ENCODE peak calls at places on chromosomes 5 and 9, in six cellular contexts. S, B, V, A, E and D are unnamed samples.
A peak's percentile ranks its signal among the peaks of the same experiment; 100 is the strongest.

GRCh38 chr5:16726538-16726946 is 109.7 kb upstream of the RETREG1 start:
- DNase-seq in V (no peak), B (no peak), E (no peak), S (no peak), A (no peak), D (peak; percentile 28)

GRCh38 chr9:126956929-126957686 is 42.5 kb downstream of the RALGPS1 start:
- DNase-seq in E (peak; percentile 74), S (no peak), B (peak; percentile 20), V (no peak), A (peak; percentile 68), D (peak; percentile 81)

GRCh38 chr5:101686541-101686940 is 609.5 kb downstream of the SLCO4C1 start:
- DNase-seq in B (no peak), V (no peak), A (no peak), S (no peak), E (peak; percentile 70), D (no peak)

GRCh38 chr5:77366717-77367500 is 125.2 kb downstream of the WDR41 start:
- DNase-seq in A (no peak), V (no peak), B (no peak), S (no peak), E (peak; percentile 61), D (no peak)

GRCh38 chr5:5313081-5313736 is 109.3 kb upstream of the ICE1 start:
- DNase-seq in S (no peak), V (no peak), A (peak; percentile 33), E (no peak), B (no peak), D (peak; percentile 4)

GRCh38 chr5:159097461-159098284 is 2.0 kb downstream of the EBF1 start:
- DNase-seq in S (no peak), B (peak; percentile 23), E (peak; percentile 29), A (peak; percentile 63), V (peak; percentile 39), D (peak; percentile 25)

GRCh38 chr5:171272996-171273970 is 35.8 kb upstream of the TLX3 start:
- DNase-seq in S (peak; percentile 33), A (peak; percentile 16), E (peak; percentile 85), B (peak; percentile 3), V (peak; percentile 56), D (peak; percentile 40)

GRCh38 chr9:114799441-114799840 is 6.4 kb downstream of the TNFSF15 start:
- DNase-seq in A (peak; percentile 21), S (peak; percentile 17), B (peak; percentile 56), E (peak; percentile 89), V (peak; percentile 40), D (no peak)

GRCh38 chr9:13141629-13142028 is 137.9 kb downstream of the MPDZ start:
- DNase-seq in E (no peak), B (no peak), A (no peak), S (no peak), V (no peak), D (peak; percentile 27)

GRCh38 chr5:136198453-136198852 is 5.5 kb upstream of the SMIM32 start:
- DNase-seq in B (no peak), E (no peak), S (no peak), V (no peak), A (no peak), D (no peak)

GRCh38 chr9:73135394-73135793 is 16.3 kb upstream of the ANXA1 start:
- DNase-seq in E (no peak), S (no peak), V (no peak), B (no peak), A (no peak), D (no peak)

DNA sequence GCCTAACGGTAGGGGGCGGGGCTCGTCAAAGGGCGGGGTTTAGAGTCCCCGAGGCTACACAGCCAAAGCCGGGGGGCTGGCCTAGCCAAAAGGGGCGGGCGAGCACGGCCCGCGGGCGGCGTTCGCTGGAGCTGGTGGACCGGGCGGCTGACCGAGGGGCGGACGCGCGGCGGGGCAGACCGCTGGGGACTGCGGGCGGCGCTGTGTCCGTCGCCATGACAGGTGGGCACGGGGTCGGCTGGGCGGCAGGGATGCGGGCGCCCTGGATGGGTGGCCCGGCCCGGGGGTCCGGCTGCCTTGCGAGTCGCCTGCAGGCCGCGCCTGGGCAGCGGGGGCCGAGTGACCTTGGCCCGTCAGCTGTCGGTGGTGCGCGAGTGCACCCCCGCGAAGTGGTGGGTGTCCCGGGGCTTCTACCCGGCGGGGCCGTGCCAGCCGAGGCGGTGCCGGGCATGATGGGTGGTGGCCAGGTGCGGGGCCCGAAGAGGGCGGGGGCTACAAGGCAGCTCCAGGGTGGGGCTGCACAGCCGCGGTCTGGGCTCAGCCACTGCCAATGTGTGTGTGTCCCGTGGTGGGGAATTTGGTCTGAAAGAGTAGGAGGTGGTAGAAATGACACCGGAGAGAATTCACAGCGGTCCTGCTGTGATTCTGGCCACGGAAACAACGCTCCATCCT is at the start of gene CARD19:
- DNase-seq in E (peak; percentile 26), V (no peak), S (no peak), B (peak; percentile 31), A (peak; percentile 44), D (peak; percentile 12)
- H2BK120ac ChIP-seq in E (no peak within 1 kb of the TSS), V (no peak within 1 kb of the TSS), S (no peak within 1 kb of the TSS), B (no peak within 1 kb of the TSS), A (peak within 1 kb of the TSS; percentile 89), D (peak within 1 kb of the TSS; percentile 40)

DNA sequence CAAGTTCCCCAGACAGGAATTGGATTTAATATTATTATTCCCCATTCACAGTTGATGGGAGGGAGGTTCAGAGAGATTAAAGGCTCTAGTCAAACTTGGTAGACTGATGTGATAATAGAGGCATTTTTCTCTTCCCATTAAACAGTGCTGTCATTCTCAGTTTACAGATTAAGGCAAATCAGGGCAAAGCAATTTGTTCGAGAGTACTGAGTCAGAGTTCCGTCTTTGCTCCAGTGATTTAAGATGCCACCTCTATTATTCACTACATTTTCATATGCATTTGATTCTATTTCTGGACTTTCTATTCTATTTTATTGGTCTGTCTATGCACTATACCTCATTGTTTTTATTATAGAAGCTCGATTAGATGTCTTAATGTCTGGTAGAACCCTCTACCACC is 201.0 kb upstream of the RAI14 start:
- DNase-seq in S (no peak), E (no peak), V (no peak), B (no peak), A (no peak), D (no peak)
- H2BK120ac ChIP-seq in S (no peak overlapping the region), E (no peak overlapping the region), V (no peak overlapping the region), B (no peak overlapping the region), A (no peak overlapping the region), D (no peak overlapping the region)

GRCh38 chr5:66882592-66883227 is 286.5 kb downstream of the MAST4 start:
- DNase-seq in S (no peak), B (no peak), A (peak; percentile 44), E (no peak), V (no peak), D (peak; percentile 72)

GRCh38 chr5:66877843-66878242 is 281.6 kb downstream of the MAST4 start:
- DNase-seq in V (no peak), S (no peak), B (no peak), E (no peak), A (peak; percentile 37), D (peak; percentile 47)

GRCh38 chr5:66876266-66876807 is 280.1 kb downstream of the MAST4 start:
- DNase-seq in B (no peak), E (no peak), V (no peak), S (no peak), A (no peak), D (no peak)

GRCh38 chr5:66884589-66885228 is 288.5 kb downstream of the MAST4 start:
- DNase-seq in E (no peak), S (no peak), B (no peak), A (peak; percentile 38), V (no peak), D (no peak)

DNA sequence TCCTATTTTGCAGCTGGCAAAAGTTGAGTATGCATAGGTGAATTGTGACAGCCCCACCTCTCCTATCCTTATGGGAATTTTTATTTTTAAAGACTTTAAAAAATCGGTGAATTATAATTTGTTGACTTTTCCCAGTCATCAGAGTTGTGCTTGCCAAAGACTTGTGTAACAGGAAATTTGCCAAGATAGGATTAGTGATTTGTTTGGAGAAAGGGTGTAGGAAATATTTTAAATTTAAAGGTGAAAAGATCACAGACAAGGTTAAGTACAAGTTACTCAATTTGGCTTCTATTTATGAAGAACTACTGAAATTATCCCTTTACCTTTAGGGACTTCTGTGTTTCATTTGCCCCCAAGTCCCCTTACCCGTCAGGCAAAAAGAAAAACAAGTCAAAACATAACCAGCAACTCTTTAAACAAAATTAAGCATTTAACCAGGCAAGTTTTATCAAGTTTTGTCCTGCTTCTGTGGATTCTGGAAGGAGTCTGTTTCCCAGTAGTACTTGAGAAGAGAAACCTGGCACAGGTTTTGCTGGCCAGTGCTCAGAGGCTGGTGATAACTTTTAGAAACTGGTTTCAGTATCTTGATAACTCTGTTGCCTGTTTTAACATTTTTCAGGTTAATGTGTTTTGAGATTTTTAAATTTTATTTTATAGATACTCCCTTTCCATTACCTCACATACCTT is 285.4 kb downstream of the MAST4 start:
- DNase-seq in A (peak; percentile 24), V (no peak), S (no peak), E (no peak), B (no peak), D (peak; percentile 33)
- H2BK120ac ChIP-seq in A (peak overlapping the region; percentile 34), V (no peak overlapping the region), S (no peak overlapping the region), E (no peak overlapping the region), B (no peak overlapping the region), D (no peak overlapping the region)

DNA sequence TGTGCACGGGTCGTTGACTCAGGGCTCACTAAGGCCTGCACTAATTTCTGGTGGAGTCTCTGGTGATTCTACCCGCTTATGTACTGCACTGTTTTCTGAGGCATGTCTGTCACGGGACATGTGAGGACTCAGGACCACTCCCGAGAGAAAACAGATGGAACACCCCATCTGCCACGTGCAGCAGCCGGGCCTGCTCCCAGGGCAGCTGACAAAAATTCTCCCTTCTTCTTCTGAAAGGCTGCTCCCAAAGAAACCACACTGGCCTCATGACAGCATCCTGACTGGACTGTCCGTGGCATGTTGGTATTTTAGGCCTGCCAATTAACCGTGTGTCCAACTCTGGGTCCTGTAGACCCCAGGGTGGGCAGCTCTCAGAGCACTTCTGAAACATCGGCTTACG is 39.1 kb downstream of the FAM240B start:
- DNase-seq in B (no peak), A (no peak), S (no peak), E (no peak), V (no peak), D (no peak)
- H2BK120ac ChIP-seq in B (no peak overlapping the region), A (peak overlapping the region; percentile 11), S (no peak overlapping the region), E (no peak overlapping the region), V (no peak overlapping the region), D (peak overlapping the region; percentile 81)

GRCh38 chr5:128446-128845 is 36.5 kb downstream of the PLEKHG4B start:
- DNase-seq in V (no peak), E (no peak), S (no peak), B (no peak), A (no peak), D (no peak)
- H2BK120ac ChIP-seq in V (no peak overlapping the region), E (no peak overlapping the region), S (no peak overlapping the region), B (no peak overlapping the region), A (no peak overlapping the region), D (no peak overlapping the region)

GRCh38 chr5:80955082-80955481 is 5.1 kb upstream of the RASGRF2 start:
- DNase-seq in V (no peak), A (no peak), S (no peak), E (no peak), B (no peak), D (no peak)

GRCh38 chr5:80953587-80953986 is 6.6 kb upstream of the RASGRF2 start:
- DNase-seq in E (no peak), V (no peak), S (no peak), B (no peak), A (no peak), D (no peak)

GRCh38 chr5:80958611-80959010 is 1.6 kb upstream of the RASGRF2 start:
- DNase-seq in B (no peak), E (no peak), A (no peak), V (no peak), S (no peak), D (no peak)

GRCh38 chr5:80957031-80957761 is 3.0 kb upstream of the RASGRF2 start:
- DNase-seq in S (no peak), B (no peak), V (peak; percentile 66), E (peak; percentile 70), A (no peak), D (no peak)

GRCh38 chr5:80956272-80956671 is 3.9 kb upstream of the RASGRF2 start:
- DNase-seq in S (no peak), B (no peak), E (no peak), A (no peak), V (no peak), D (no peak)
- H2BK120ac ChIP-seq in S (no peak overlapping the region), B (no peak overlapping the region), E (no peak overlapping the region), A (no peak overlapping the region), V (no peak overlapping the region), D (no peak overlapping the region)